ENCODE peak calls at places on chromosomes 12 and 14, in four cellular contexts. B is K562, S is HepG2, N is SK-N-SH. F is an unnamed sample.

GRCh38 chr12:116257213-116257612 is 20.3 kb downstream of the MED13L start:
- DNase-seq in S (no peak), N (no peak), B (peak), F (no peak)

GRCh38 chr12:120711411-120711810 is 1.2 kb downstream of the UNC119B start:
- DNase-seq in N (peak), S (no peak), B (no peak), F (no peak)

GRCh38 chr12:130266751-130267150 is 70.9 kb upstream of the PIWIL1 start:
- DNase-seq in S (no peak), B (peak), N (no peak), F (no peak)

GRCh38 chr14:68881396-68881795 is 88.5 kb upstream of the ZFP36L1 start:
- DNase-seq in S (no peak), N (no peak), B (no peak), F (no peak)

GRCh38 chr12:111505601-111506036 is 93.5 kb downstream of the ATXN2 start:
- DNase-seq in N (no peak), B (peak), S (no peak), F (peak)

GRCh38 chr12:115452751-115453281 is 768.8 kb upstream of the TBX3 start:
- DNase-seq in B (no peak), S (no peak), N (peak), F (no peak)

GRCh38 chr14:74418031-74418430 is 8.0 kb downstream of the SYNDIG1L start:
- DNase-seq in B (no peak), S (no peak), N (peak), F (no peak)

GRCh38 chr12:127485528-127485927 is 781.4 kb upstream of the TMEM132C start:
- DNase-seq in B (no peak), N (no peak), S (no peak), F (no peak)

GRCh38 chr12:92717202-92717601 is 14.4 kb downstream of the PLEKHG7 start:
- DNase-seq in B (peak), N (peak), S (no peak), F (no peak)

GRCh38 chr14:37558740-37559139 is 36.3 kb downstream of the FOXA1 start:
- DNase-seq in S (no peak), N (no peak), B (no peak), F (no peak)
- TF ChIP-seq SMC3 in S (no peak), N (no peak), B (no peak), F (no peak)

GRCh38 chr12:124442772-124443445 is 124.5 kb downstream of the NCOR2 start:
- DNase-seq in B (no peak), S (no peak), N (no peak), F (no peak)

GRCh38 chr12:124440031-124440626 is 127.3 kb downstream of the NCOR2 start:
- DNase-seq in N (no peak), B (no peak), S (no peak), F (no peak)

GRCh38 chr12:124441443-124442190 is 125.8 kb downstream of the NCOR2 start:
- DNase-seq in S (no peak), N (no peak), B (peak), F (no peak)

GRCh38 chr12:124442281-124442680 is 125.1 kb downstream of the NCOR2 start:
- DNase-seq in B (no peak), S (no peak), N (no peak), F (no peak)

DNA sequence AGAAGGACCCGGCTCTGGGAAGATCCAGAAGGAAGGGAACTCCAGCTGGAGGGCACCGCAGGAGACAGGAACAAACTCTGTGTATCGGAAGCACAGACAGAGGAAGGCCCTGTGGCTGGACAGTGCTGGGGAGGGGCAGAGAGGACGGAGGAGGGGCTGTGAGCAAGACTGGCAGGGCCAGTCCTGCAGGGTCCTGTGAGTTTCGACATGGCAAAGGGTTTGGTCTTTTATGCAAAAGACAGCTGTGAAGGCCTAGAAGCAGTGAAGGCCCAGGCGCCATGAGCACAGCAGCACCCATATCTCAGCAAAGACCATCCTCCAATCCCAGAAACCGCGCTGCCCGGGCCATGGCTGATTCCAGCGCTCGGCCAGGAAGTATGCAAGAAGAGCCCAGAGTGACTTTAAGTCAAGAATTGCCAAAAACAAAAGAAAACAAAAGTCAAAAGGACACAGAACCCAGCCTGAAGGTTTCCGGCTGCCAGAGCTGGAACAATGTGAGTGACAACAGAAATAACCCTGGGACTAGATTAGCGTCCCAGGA is 126.5 kb downstream of the NCOR2 start:
- DNase-seq in S (no peak), N (no peak), B (no peak), F (no peak)
- TF ChIP-seq POLR2AphosphoS5 in S (no peak), N (no peak), B (no peak), F (no peak)

DNA sequence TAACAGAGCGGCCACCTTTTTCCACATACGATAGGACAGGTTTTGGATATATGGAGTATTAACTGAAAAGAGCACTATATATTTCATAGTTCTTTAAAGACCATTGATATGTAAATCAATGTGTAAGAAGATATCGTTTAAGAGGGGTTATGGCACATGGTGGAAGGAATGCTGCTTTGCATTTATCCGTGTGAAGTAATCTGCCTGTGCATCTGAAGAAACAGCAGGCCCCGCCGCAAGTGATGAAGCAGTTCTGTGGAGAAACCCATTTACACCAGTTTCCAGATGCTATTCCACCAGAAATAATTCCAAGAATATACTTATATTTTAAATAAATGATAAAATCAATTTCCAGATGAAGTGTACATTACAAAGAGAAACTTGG is 72.4 kb downstream of the BICD1 start:
- DNase-seq in S (no peak), N (no peak), B (no peak), F (no peak)
- TF ChIP-seq SMC3 in S (no peak), N (no peak), B (no peak), F (no peak)

GRCh38 chr12:7970475-7971252 is 34.7 kb upstream of the SLC2A3 start:
- DNase-seq in N (peak), S (no peak), B (peak), F (peak)
- TF ChIP-seq POLR2AphosphoS5 in N (peak), S (no peak), B (peak), F (peak)

GRCh38 chr12:12974211-12974610 is 22.2 kb upstream of the GPRC5D start:
- DNase-seq in S (no peak), N (no peak), B (no peak), F (no peak)
- TF ChIP-seq SMC3 in S (no peak), N (no peak), B (no peak), F (no peak)

GRCh38 chr14:24224618-24225071 is 7.5 kb downstream of the NEDD8 start:
- DNase-seq in S (no peak), N (no peak), B (no peak), F (no peak)
- TF ChIP-seq POLR2AphosphoS5 in S (no peak), N (no peak), B (no peak), F (no peak)